ENCODE peak calls at places on chromosome 2, in ten cellular contexts. One of them, this sample, is unnamed.

GRCh38 chr2:127910415-127910814 is 24.7 kb upstream of the AMMECR1L start:
- DNase-seq in psoas muscle: no peak
- DNase-seq in kidney: no peak
- DNase-seq in Calu3: no peak
- DNase-seq in esophagus squamous epithelium: no peak
- DNase-seq in cardiac muscle cell: no peak
- DNase-seq in A549: no peak
- DNase-seq in fibroblast of pulmonary artery: no peak
- DNase-seq in tibial nerve: no peak
- DNase-seq in Peyer's patch: no peak
- DNase-seq in this sample: no peak

GRCh38 chr2:72148975-72149555 is 1.4 kb upstream of the CYP26B1 start:
- DNase-seq in psoas muscle: no peak
- DNase-seq in kidney: peak; percentile 75
- DNase-seq in Calu3: no peak
- DNase-seq in esophagus squamous epithelium: no peak
- DNase-seq in cardiac muscle cell: peak; percentile 69
- DNase-seq in A549: no peak
- DNase-seq in fibroblast of pulmonary artery: peak; percentile 22
- DNase-seq in tibial nerve: peak; percentile 42
- DNase-seq in Peyer's patch: peak; percentile 60
- DNase-seq in this sample: peak; percentile 65

GRCh38 chr2:69955029-69955428 is 6.4 kb downstream of the ASPRV1 start:
- DNase-seq in psoas muscle: no peak
- DNase-seq in kidney: peak; percentile 52
- DNase-seq in Calu3: peak; percentile 44
- DNase-seq in esophagus squamous epithelium: no peak
- DNase-seq in cardiac muscle cell: no peak
- DNase-seq in A549: no peak
- DNase-seq in fibroblast of pulmonary artery: no peak
- DNase-seq in tibial nerve: no peak
- DNase-seq in Peyer's patch: no peak
- DNase-seq in this sample: no peak

GRCh38 chr2:186572705-186573104 is 17.2 kb upstream of the ITGAV start:
- DNase-seq in psoas muscle: no peak
- DNase-seq in kidney: no peak
- DNase-seq in Calu3: peak; percentile 58
- DNase-seq in esophagus squamous epithelium: no peak
- DNase-seq in cardiac muscle cell: no peak
- DNase-seq in A549: peak; percentile 54
- DNase-seq in fibroblast of pulmonary artery: no peak
- DNase-seq in tibial nerve: no peak
- DNase-seq in Peyer's patch: no peak
- DNase-seq in this sample: no peak

GRCh38 chr2:45170976-45171514 is 161.8 kb upstream of the SIX2 start:
- DNase-seq in psoas muscle: no peak
- DNase-seq in kidney: no peak
- DNase-seq in Calu3: no peak
- DNase-seq in esophagus squamous epithelium: no peak
- DNase-seq in cardiac muscle cell: peak; percentile 49
- DNase-seq in A549: no peak
- DNase-seq in fibroblast of pulmonary artery: peak; percentile 22
- DNase-seq in tibial nerve: no peak
- DNase-seq in Peyer's patch: no peak
- DNase-seq in this sample: peak; percentile 21

GRCh38 chr2:12928706-12929291 is 212.1 kb downstream of the TRIB2 start:
- DNase-seq in psoas muscle: no peak
- DNase-seq in kidney: no peak
- DNase-seq in Calu3: no peak
- DNase-seq in esophagus squamous epithelium: no peak
- DNase-seq in cardiac muscle cell: no peak
- DNase-seq in A549: no peak
- DNase-seq in fibroblast of pulmonary artery: no peak
- DNase-seq in tibial nerve: no peak
- DNase-seq in Peyer's patch: no peak
- DNase-seq in this sample: peak; percentile 69

GRCh38 chr2:71226391-71226964 is 425 bp downstream of the PAIP2B start:
- DNase-seq in psoas muscle: peak; percentile 60
- DNase-seq in kidney: peak; percentile 83
- DNase-seq in Calu3: peak; percentile 6
- DNase-seq in esophagus squamous epithelium: no peak
- DNase-seq in cardiac muscle cell: no peak
- DNase-seq in A549: no peak
- DNase-seq in fibroblast of pulmonary artery: no peak
- DNase-seq in tibial nerve: no peak
- DNase-seq in Peyer's patch: peak; percentile 54
- DNase-seq in this sample: peak; percentile 62

GRCh38 chr2:232479341-232480200 is 8.1 kb downstream of the ECEL1 start:
- DNase-seq in psoas muscle: peak; percentile 31
- DNase-seq in kidney: peak; percentile 60
- DNase-seq in Calu3: no peak
- DNase-seq in esophagus squamous epithelium: no peak
- DNase-seq in cardiac muscle cell: no peak
- DNase-seq in A549: no peak
- DNase-seq in fibroblast of pulmonary artery: no peak
- DNase-seq in tibial nerve: no peak
- DNase-seq in Peyer's patch: no peak
- DNase-seq in this sample: no peak

GRCh38 chr2:12867888-12868287 is 151.2 kb downstream of the TRIB2 start:
- DNase-seq in psoas muscle: no peak
- DNase-seq in kidney: no peak
- DNase-seq in Calu3: no peak
- DNase-seq in esophagus squamous epithelium: no peak
- DNase-seq in cardiac muscle cell: no peak
- DNase-seq in A549: no peak
- DNase-seq in fibroblast of pulmonary artery: no peak
- DNase-seq in tibial nerve: no peak
- DNase-seq in Peyer's patch: no peak
- DNase-seq in this sample: no peak

GRCh38 chr2:4110273-4110672 is 406.9 kb downstream of the DCDC2C start:
- DNase-seq in psoas muscle: no peak
- DNase-seq in kidney: no peak
- DNase-seq in Calu3: no peak
- DNase-seq in esophagus squamous epithelium: no peak
- DNase-seq in cardiac muscle cell: no peak
- DNase-seq in A549: no peak
- DNase-seq in fibroblast of pulmonary artery: no peak
- DNase-seq in tibial nerve: no peak
- DNase-seq in Peyer's patch: no peak
- DNase-seq in this sample: no peak

GRCh38 chr2:173185437-173185836 is 109.8 kb downstream of the MAP3K20 start:
- DNase-seq in psoas muscle: no peak
- DNase-seq in kidney: no peak
- DNase-seq in Calu3: no peak
- DNase-seq in esophagus squamous epithelium: no peak
- DNase-seq in cardiac muscle cell: no peak
- DNase-seq in A549: no peak
- DNase-seq in fibroblast of pulmonary artery: no peak
- DNase-seq in tibial nerve: no peak
- DNase-seq in Peyer's patch: no peak
- DNase-seq in this sample: no peak

GRCh38 chr2:113979172-113980128 is 89.6 kb downstream of the ACTR3 start:
- DNase-seq in psoas muscle: no peak
- DNase-seq in kidney: peak; percentile 82
- DNase-seq in Calu3: no peak
- DNase-seq in esophagus squamous epithelium: no peak
- DNase-seq in cardiac muscle cell: no peak
- DNase-seq in A549: no peak
- DNase-seq in fibroblast of pulmonary artery: no peak
- DNase-seq in tibial nerve: no peak
- DNase-seq in Peyer's patch: no peak
- DNase-seq in this sample: peak; percentile 70

GRCh38 chr2:98469862-98470544 is 25.3 kb downstream of the INPP4A start:
- DNase-seq in psoas muscle: no peak
- DNase-seq in kidney: no peak
- DNase-seq in Calu3: no peak
- DNase-seq in esophagus squamous epithelium: no peak
- DNase-seq in cardiac muscle cell: no peak
- DNase-seq in A549: no peak
- DNase-seq in fibroblast of pulmonary artery: no peak
- DNase-seq in tibial nerve: no peak
- DNase-seq in Peyer's patch: no peak
- DNase-seq in this sample: no peak

GRCh38 chr2:15298769-15299168 is 262.4 kb downstream of the NBAS start:
- DNase-seq in psoas muscle: no peak
- DNase-seq in kidney: no peak
- DNase-seq in Calu3: no peak
- DNase-seq in esophagus squamous epithelium: no peak
- DNase-seq in cardiac muscle cell: peak; percentile 73
- DNase-seq in A549: no peak
- DNase-seq in fibroblast of pulmonary artery: peak; percentile 78
- DNase-seq in tibial nerve: no peak
- DNase-seq in Peyer's patch: no peak
- DNase-seq in this sample: no peak

GRCh38 chr2:225512873-225513580 is 113.5 kb downstream of the NYAP2 start:
- DNase-seq in psoas muscle: no peak
- DNase-seq in kidney: no peak
- DNase-seq in Calu3: no peak
- DNase-seq in esophagus squamous epithelium: no peak
- DNase-seq in cardiac muscle cell: peak; percentile 6
- DNase-seq in A549: no peak
- DNase-seq in fibroblast of pulmonary artery: peak; percentile 11
- DNase-seq in tibial nerve: no peak
- DNase-seq in Peyer's patch: no peak
- DNase-seq in this sample: no peak

GRCh38 chr2:50492452-50492851 is 539.5 kb downstream of the NRXN1 start:
- DNase-seq in psoas muscle: no peak
- DNase-seq in kidney: no peak
- DNase-seq in Calu3: peak; percentile 35
- DNase-seq in esophagus squamous epithelium: no peak
- DNase-seq in cardiac muscle cell: peak; percentile 72
- DNase-seq in A549: peak; percentile 48
- DNase-seq in fibroblast of pulmonary artery: peak; percentile 73
- DNase-seq in tibial nerve: no peak
- DNase-seq in Peyer's patch: no peak
- DNase-seq in this sample: peak; percentile 83

GRCh38 chr2:169190197-169190775 is 120.9 kb downstream of the DHRS9 start:
- DNase-seq in psoas muscle: no peak
- DNase-seq in kidney: no peak
- DNase-seq in Calu3: no peak
- DNase-seq in esophagus squamous epithelium: no peak
- DNase-seq in cardiac muscle cell: no peak
- DNase-seq in A549: no peak
- DNase-seq in fibroblast of pulmonary artery: no peak
- DNase-seq in tibial nerve: no peak
- DNase-seq in Peyer's patch: no peak
- DNase-seq in this sample: no peak

GRCh38 chr2:234679766-234680687 is 183.1 kb upstream of the ARL4C start:
- DNase-seq in psoas muscle: peak; percentile 85
- DNase-seq in kidney: peak; percentile 87
- DNase-seq in Calu3: peak; percentile 20
- DNase-seq in esophagus squamous epithelium: no peak
- DNase-seq in cardiac muscle cell: peak; percentile 94
- DNase-seq in A549: peak; percentile 67
- DNase-seq in fibroblast of pulmonary artery: peak; percentile 95
- DNase-seq in tibial nerve: peak; percentile 57
- DNase-seq in Peyer's patch: no peak
- DNase-seq in this sample: no peak

GRCh38 chr2:147739531-147739930 is 105.3 kb upstream of the ACVR2A start:
- DNase-seq in psoas muscle: no peak
- DNase-seq in kidney: no peak
- DNase-seq in Calu3: no peak
- DNase-seq in esophagus squamous epithelium: no peak
- DNase-seq in cardiac muscle cell: peak; percentile 30
- DNase-seq in A549: no peak
- DNase-seq in fibroblast of pulmonary artery: peak; percentile 4
- DNase-seq in tibial nerve: no peak
- DNase-seq in Peyer's patch: no peak
- DNase-seq in this sample: no peak

GRCh38 chr2:1246239-1246638 is 167.0 kb upstream of the TPO start:
- DNase-seq in psoas muscle: no peak
- DNase-seq in kidney: no peak
- DNase-seq in Calu3: no peak
- DNase-seq in esophagus squamous epithelium: no peak
- DNase-seq in cardiac muscle cell: no peak
- DNase-seq in A549: no peak
- DNase-seq in fibroblast of pulmonary artery: no peak
- DNase-seq in tibial nerve: no peak
- DNase-seq in Peyer's patch: no peak
- DNase-seq in this sample: peak; percentile 45
- TF ChIP-seq CTCF in psoas muscle: no peak
- TF ChIP-seq CTCF in kidney: no peak
- TF ChIP-seq CTCF in Calu3: no peak
- TF ChIP-seq CTCF in esophagus squamous epithelium: no peak
- TF ChIP-seq CTCF in cardiac muscle cell: no peak
- TF ChIP-seq CTCF in A549: no peak
- TF ChIP-seq CTCF in fibroblast of pulmonary artery: no peak
- TF ChIP-seq CTCF in tibial nerve: no peak
- TF ChIP-seq CTCF in Peyer's patch: no peak
- TF ChIP-seq CTCF in this sample: peak; percentile 51

GRCh38 chr2:228689049-228689448 is 507.6 kb upstream of the SPHKAP start:
- DNase-seq in psoas muscle: no peak
- DNase-seq in kidney: no peak
- DNase-seq in Calu3: no peak
- DNase-seq in esophagus squamous epithelium: no peak
- DNase-seq in cardiac muscle cell: peak; percentile 23
- DNase-seq in A549: no peak
- DNase-seq in fibroblast of pulmonary artery: no peak
- DNase-seq in tibial nerve: no peak
- DNase-seq in Peyer's patch: no peak
- DNase-seq in this sample: peak; percentile 81
- TF ChIP-seq CTCF in psoas muscle: no peak
- TF ChIP-seq CTCF in kidney: no peak
- TF ChIP-seq CTCF in Calu3: no peak
- TF ChIP-seq CTCF in esophagus squamous epithelium: no peak
- TF ChIP-seq CTCF in cardiac muscle cell: no peak
- TF ChIP-seq CTCF in A549: no peak
- TF ChIP-seq CTCF in fibroblast of pulmonary artery: peak; percentile 8
- TF ChIP-seq CTCF in tibial nerve: no peak
- TF ChIP-seq CTCF in Peyer's patch: no peak
- TF ChIP-seq CTCF in this sample: peak; percentile 93

GRCh38 chr2:219380926-219381325 is 6.8 kb downstream of the DNPEP start:
- DNase-seq in psoas muscle: no peak
- DNase-seq in kidney: no peak
- DNase-seq in Calu3: no peak
- DNase-seq in esophagus squamous epithelium: no peak
- DNase-seq in cardiac muscle cell: no peak
- DNase-seq in A549: no peak
- DNase-seq in fibroblast of pulmonary artery: no peak
- DNase-seq in tibial nerve: no peak
- DNase-seq in Peyer's patch: no peak
- DNase-seq in this sample: no peak
- TF ChIP-seq CTCF in psoas muscle: no peak
- TF ChIP-seq CTCF in kidney: no peak
- TF ChIP-seq CTCF in Calu3: no peak
- TF ChIP-seq CTCF in esophagus squamous epithelium: no peak
- TF ChIP-seq CTCF in cardiac muscle cell: no peak
- TF ChIP-seq CTCF in A549: no peak
- TF ChIP-seq CTCF in fibroblast of pulmonary artery: no peak
- TF ChIP-seq CTCF in tibial nerve: no peak
- TF ChIP-seq CTCF in Peyer's patch: no peak
- TF ChIP-seq CTCF in this sample: no peak

DNA sequence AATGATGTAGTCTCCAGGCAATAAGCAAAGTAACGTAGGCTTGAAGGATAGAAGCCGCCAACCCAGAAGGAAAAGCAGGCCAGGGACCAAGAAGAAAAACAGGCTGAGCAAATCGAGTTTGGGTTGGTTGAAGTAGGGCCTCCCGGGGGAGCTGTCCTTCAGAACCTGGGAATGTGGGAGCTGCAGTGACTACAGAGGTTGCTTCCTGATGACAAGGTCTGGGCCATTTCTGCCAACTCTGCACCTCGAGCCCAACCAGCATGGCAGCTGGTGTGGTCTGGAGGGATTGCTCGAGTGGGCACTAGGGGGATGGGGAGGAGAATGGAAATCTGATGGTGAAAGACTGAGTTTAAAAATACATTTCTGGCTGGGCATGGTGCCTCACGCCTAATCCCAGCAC is 14.1 kb downstream of the ACMSD start:
- DNase-seq in psoas muscle: no peak
- DNase-seq in kidney: no peak
- DNase-seq in Calu3: no peak
- DNase-seq in esophagus squamous epithelium: no peak
- DNase-seq in cardiac muscle cell: no peak
- DNase-seq in A549: no peak
- DNase-seq in fibroblast of pulmonary artery: peak; percentile 10
- DNase-seq in tibial nerve: no peak
- DNase-seq in Peyer's patch: no peak
- DNase-seq in this sample: peak; percentile 52
- TF ChIP-seq CTCF in psoas muscle: no peak
- TF ChIP-seq CTCF in kidney: no peak
- TF ChIP-seq CTCF in Calu3: no peak
- TF ChIP-seq CTCF in esophagus squamous epithelium: no peak
- TF ChIP-seq CTCF in cardiac muscle cell: no peak
- TF ChIP-seq CTCF in A549: no peak
- TF ChIP-seq CTCF in fibroblast of pulmonary artery: no peak
- TF ChIP-seq CTCF in tibial nerve: no peak
- TF ChIP-seq CTCF in Peyer's patch: no peak
- TF ChIP-seq CTCF in this sample: no peak

This sample was measured in GM23338.